ENCODE peak calls at places on chromosome 1, in ten cellular contexts. J, U, I, A, L, Z, T, W, V and N are unnamed samples.
A peak's percentile ranks its signal among the peaks of the same experiment; 100 is the strongest.

GRCh38 chr1:227542153-227543120 is 20.9 kb upstream of the ZNF678 start:
- DNase-seq in Z (peak; percentile 89), J (peak; percentile 37), T (peak; percentile 99), V (peak; percentile 84), L (peak; percentile 87), W (peak; percentile 93), A (peak; percentile 80), U (peak; percentile 94), I (peak; percentile 85), N (no peak)

GRCh38 chr1:1085911-1086841 is 12.1 kb upstream of the RNF223 start:
- DNase-seq in I (no peak), W (no peak), A (no peak), T (peak; percentile 78), Z (no peak), V (peak; percentile 29), U (peak; percentile 43), L (no peak), J (no peak), N (peak; percentile 20)

GRCh38 chr1:243882276-243882675 is 32.2 kb upstream of the AKT3 start:
- DNase-seq in U (no peak), I (no peak), V (no peak), A (peak; percentile 74), J (no peak), Z (peak; percentile 60), T (peak; percentile 46), L (peak; percentile 23), W (no peak), N (no peak)

GRCh38 chr1:41135196-41135947 is 106.7 kb downstream of the SCMH1 start:
- DNase-seq in I (no peak), A (no peak), Z (no peak), W (no peak), L (no peak), J (no peak), T (no peak), V (no peak), U (no peak), N (no peak)

GRCh38 chr1:29767088-29767685 is 530.9 kb downstream of the PTPRU start:
- DNase-seq in I (no peak), A (no peak), Z (no peak), L (no peak), W (no peak), U (peak; percentile 29), T (no peak), J (no peak), V (no peak), N (no peak)

GRCh38 chr1:178262101-178262500 is 168.2 kb downstream of the RASAL2 start:
- DNase-seq in W (no peak), A (peak; percentile 80), I (no peak), L (no peak), V (no peak), T (no peak), J (no peak), U (no peak), Z (peak; percentile 64), N (no peak)

GRCh38 chr1:83033682-83034081 is 965.2 kb downstream of the TTLL7 start:
- DNase-seq in Z (peak; percentile 40), T (peak; percentile 2), A (peak; percentile 25), L (no peak), W (no peak), V (no peak), I (no peak), U (no peak), J (no peak), N (no peak)

GRCh38 chr1:24369801-24370200 is 43.8 kb downstream of the STPG1 start:
- DNase-seq in T (no peak), J (no peak), L (no peak), V (no peak), Z (no peak), A (no peak), U (no peak), W (no peak), I (no peak), N (no peak)

DNA sequence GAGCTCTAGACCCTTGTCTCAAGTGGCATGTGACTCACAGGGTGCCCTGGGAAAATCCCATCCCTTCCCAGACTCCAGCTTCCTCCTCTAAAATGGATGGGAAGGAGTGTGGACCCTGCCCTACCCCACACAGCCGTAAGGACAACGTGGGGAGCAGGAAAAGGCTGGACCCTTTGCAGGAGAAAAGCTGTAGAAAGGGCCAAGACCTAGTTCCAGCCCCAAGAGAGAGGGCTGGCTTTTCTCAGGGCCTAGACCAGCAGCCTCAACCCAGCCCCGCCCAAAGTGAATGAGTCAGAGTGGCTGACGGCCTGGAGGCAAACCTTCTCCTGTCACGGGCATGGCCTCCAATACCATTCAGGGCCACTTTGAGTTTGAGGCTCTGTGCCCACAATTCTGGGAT is 1.1 kb downstream of the LAMB3 start:
- DNase-seq in W (peak; percentile 84), A (peak; percentile 75), J (no peak), I (no peak), L (peak; percentile 90), V (no peak), Z (peak; percentile 91), U (peak; percentile 72), T (peak; percentile 95), N (peak; percentile 68)
- H3K4me1 ChIP-seq in W (peaks cover 81% of the 10 kb centered on the region), A (peaks cover 39% of the 10 kb centered on the region), J (peaks cover 24% of the 10 kb centered on the region), I (peaks cover 19% of the 10 kb centered on the region), L (peaks cover 53% of the 10 kb centered on the region), V (peaks cover 25% of the 10 kb centered on the region), Z (peaks cover 34% of the 10 kb centered on the region), U (peaks cover 14% of the 10 kb centered on the region), T (peaks cover 64% of the 10 kb centered on the region), N (peaks cover 70% of the 10 kb centered on the region)

GRCh38 chr1:16146888-16147614 is 8.8 kb downstream of the EPHA2 start:
- DNase-seq in T (peak; percentile 95), W (no peak), L (peak; percentile 73), V (no peak), Z (peak; percentile 69), J (no peak), I (peak; percentile 45), U (no peak), A (peak; percentile 90), N (peak; percentile 56)

GRCh38 chr1:16147615-16147926 is 8.3 kb downstream of the EPHA2 start:
- DNase-seq in U (no peak), T (peak; percentile 8), I (no peak), J (no peak), A (no peak), Z (no peak), W (no peak), V (no peak), L (no peak), N (no peak)

GRCh38 chr1:16144325-16145029 is 11.4 kb downstream of the EPHA2 start:
- DNase-seq in T (no peak), I (no peak), W (no peak), U (no peak), J (no peak), V (no peak), A (no peak), L (no peak), Z (no peak), N (no peak)

GRCh38 chr1:16145030-16145987 is 10.6 kb downstream of the EPHA2 start:
- DNase-seq in J (peak; percentile 35), A (peak; percentile 94), V (peak; percentile 77), U (peak; percentile 84), I (peak; percentile 57), T (peak; percentile 99), Z (peak; percentile 98), W (peak; percentile 94), L (peak; percentile 93), N (peak; percentile 54)

DNA sequence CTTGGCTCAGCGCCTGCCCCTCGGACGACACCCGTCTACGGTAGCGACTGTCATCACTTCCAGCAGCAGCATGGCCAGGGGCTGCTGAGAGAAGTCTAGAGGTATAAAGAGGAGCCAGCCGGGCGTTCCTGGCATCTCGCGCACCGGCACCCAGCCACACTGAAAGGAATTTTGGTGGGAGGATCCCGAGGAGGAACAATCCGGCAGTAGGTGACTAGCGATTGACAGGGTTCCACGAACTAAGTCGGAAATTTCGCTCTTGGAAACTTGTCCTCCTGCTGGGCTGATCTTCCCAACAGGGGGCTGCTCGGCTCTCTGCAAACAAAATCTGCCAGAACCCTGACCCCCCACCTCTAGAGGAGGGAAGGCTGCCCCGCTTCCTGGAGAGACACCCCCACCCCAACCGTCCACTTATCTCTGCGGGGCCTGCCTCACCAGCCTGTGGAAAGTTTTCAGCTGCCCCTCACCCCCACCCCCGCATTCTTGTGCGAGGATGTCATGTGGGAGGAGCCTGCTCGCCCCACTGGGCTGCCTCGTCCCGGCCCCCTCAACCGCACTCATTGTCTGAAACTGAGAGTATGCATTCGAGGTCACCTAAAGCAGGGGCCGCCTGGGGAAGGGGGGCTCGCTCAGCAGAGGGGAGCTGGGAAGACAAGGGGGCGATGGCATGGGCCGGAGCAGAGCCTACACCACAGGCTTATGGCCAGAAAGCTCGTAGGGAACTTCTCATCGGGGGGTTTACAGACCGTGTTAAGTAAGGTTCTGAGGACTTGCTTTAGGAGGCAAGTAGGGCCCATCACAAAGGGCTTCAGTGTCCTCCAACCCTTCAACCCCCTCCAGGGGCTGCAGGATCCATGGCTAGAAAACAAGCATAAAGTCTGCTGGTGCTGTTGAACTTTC is 9.6 kb downstream of the EPHA2 start:
- DNase-seq in W (peak; percentile 74), I (peak; percentile 90), U (peak; percentile 97), L (peak; percentile 95), A (peak; percentile 96), J (no peak), V (peak; percentile 89), Z (peak; percentile 93), T (peak; percentile 99), N (peak; percentile 91)
- H3K4me1 ChIP-seq in W (peaks cover 77% of the 10 kb centered on the region), I (peaks cover 51% of the 10 kb centered on the region), U (peaks cover 52% of the 10 kb centered on the region), L (peaks cover 69% of the 10 kb centered on the region), A (peaks cover 50% of the 10 kb centered on the region), J (peaks cover 53% of the 10 kb centered on the region), V (peaks cover 17% of the 10 kb centered on the region), Z (peaks cover 45% of the 10 kb centered on the region), T (peaks cover 84% of the 10 kb centered on the region), N (peaks cover 75% of the 10 kb centered on the region)

DNA sequence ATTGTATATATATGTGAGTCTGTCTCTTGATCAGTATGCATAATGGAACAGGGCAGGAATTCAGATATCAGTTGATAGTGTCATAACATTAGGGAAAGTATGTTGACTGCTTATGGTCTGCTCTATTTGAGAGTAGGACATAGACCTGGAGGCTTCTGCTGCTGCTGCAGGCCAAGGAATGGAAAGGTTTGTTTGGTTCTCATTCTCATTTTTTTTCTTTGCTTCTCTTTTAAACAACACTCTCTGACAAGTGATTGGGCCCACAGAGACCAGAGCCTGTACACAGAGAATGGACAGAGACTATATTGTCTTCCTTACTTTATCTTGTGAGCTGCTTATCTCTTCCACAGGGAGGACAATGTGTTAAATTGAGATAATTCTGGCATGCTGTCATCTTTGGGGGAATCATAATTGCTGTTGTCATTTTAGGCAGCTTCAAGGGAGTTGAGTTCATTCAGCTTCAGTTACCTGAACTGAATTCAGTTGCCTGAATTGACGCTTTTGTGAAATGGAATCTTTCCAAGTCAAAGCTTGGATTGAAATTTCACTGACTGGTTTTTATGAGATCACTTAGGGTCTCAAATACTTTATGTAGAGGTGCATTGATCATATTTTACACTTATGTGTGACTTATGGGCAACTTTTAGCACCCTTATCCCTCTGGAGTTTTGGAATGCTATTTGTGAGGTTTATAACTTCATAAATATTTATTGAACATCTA is 16.9 kb downstream of the CAP1 start:
- DNase-seq in V (no peak), T (no peak), W (no peak), U (no peak), J (no peak), I (no peak), Z (no peak), L (no peak), A (no peak), N (no peak)
- H3K4me1 ChIP-seq in V (peaks cover 4% of the 10 kb centered on the region), T (peaks cover 27% of the 10 kb centered on the region), W (peaks cover 87% of the 10 kb centered on the region), U (peaks cover 6% of the 10 kb centered on the region), J (peaks cover 57% of the 10 kb centered on the region), I (no peaks in the 10 kb centered on the region), Z (peaks cover 33% of the 10 kb centered on the region), L (peaks cover 55% of the 10 kb centered on the region), A (no peaks in the 10 kb centered on the region), N (peaks cover 11% of the 10 kb centered on the region)

GRCh38 chr1:46183119-46183842 is 7.0 kb upstream of the P3R3URF start:
- DNase-seq in U (peak; percentile 61), T (peak; percentile 99), W (peak; percentile 70), Z (peak; percentile 99), A (peak; percentile 92), J (peak; percentile 73), L (peak; percentile 97), V (peak; percentile 60), I (peak; percentile 53), N (peak; percentile 35)

GRCh38 chr1:46181343-46182260 is 5.3 kb upstream of the P3R3URF start:
- DNase-seq in U (no peak), A (peak; percentile 59), V (no peak), T (peak; percentile 85), J (no peak), W (no peak), L (no peak), Z (peak; percentile 35), I (no peak), N (no peak)

GRCh38 chr1:46184920-46185658 is 8.8 kb upstream of the P3R3URF start:
- DNase-seq in W (no peak), T (no peak), U (no peak), V (no peak), A (no peak), I (no peak), Z (no peak), L (no peak), J (no peak), N (no peak)

GRCh38 chr1:46186076-46186475 is 9.8 kb upstream of the P3R3URF start:
- DNase-seq in T (peak; percentile 62), W (no peak), Z (no peak), L (no peak), A (no peak), U (no peak), V (no peak), J (no peak), I (no peak), N (no peak)

GRCh38 chr1:46183926-46184557 is 7.8 kb upstream of the P3R3URF start:
- DNase-seq in V (no peak), J (no peak), I (no peak), L (no peak), Z (peak; percentile 48), W (no peak), A (no peak), U (no peak), T (peak; percentile 84), N (no peak)
- H3K4me1 ChIP-seq in V (peaks cover 3% of the 10 kb centered on the region), J (peaks cover 13% of the 10 kb centered on the region), I (peaks cover 8% of the 10 kb centered on the region), L (peaks cover 20% of the 10 kb centered on the region), Z (peaks cover 28% of the 10 kb centered on the region), W (peaks cover 52% of the 10 kb centered on the region), A (peaks cover 11% of the 10 kb centered on the region), U (no peaks in the 10 kb centered on the region), T (peaks cover 25% of the 10 kb centered on the region), N (peaks cover 10% of the 10 kb centered on the region)